ENCODE peak calls at places on chromosomes 11 and 22, in five cellular contexts. One of them, this sample, is unnamed. For H3K9me3, the result is how much of the 10 kb centered on the place peaks cover.

GRCh38 chr22:17100621-17101020 is 15.8 kb downstream of the IL17RA start:
- DNase-seq in PC-9: no peak
- DNase-seq in gastrocnemius medialis: no peak
- DNase-seq in heart left ventricle: no peak
- DNase-seq in upper lobe of right lung: peak
- DNase-seq in this sample: no peak

GRCh38 chr11:66123902-66124301 is 53.8 kb downstream of the PACS1 start:
- DNase-seq in PC-9: no peak
- DNase-seq in gastrocnemius medialis: no peak
- DNase-seq in upper lobe of right lung: no peak
- DNase-seq in heart left ventricle: no peak
- DNase-seq in this sample: no peak

GRCh38 chr11:45930031-45930794 is 7.8 kb downstream of the LARGE2 start:
- DNase-seq in PC-9: no peak
- DNase-seq in heart left ventricle: no peak
- DNase-seq in upper lobe of right lung: peak
- DNase-seq in gastrocnemius medialis: no peak
- DNase-seq in this sample: peak

GRCh38 chr11:125968363-125968762 is 22.5 kb downstream of the VSIG10L2 start:
- DNase-seq in heart left ventricle: no peak
- DNase-seq in PC-9: no peak
- DNase-seq in upper lobe of right lung: no peak
- DNase-seq in gastrocnemius medialis: no peak
- DNase-seq in this sample: no peak

GRCh38 chr22:37981282-37982011 is 2.9 kb downstream of the SOX10 start:
- DNase-seq in gastrocnemius medialis: no peak
- DNase-seq in upper lobe of right lung: no peak
- DNase-seq in heart left ventricle: no peak
- DNase-seq in PC-9: no peak
- DNase-seq in this sample: no peak

GRCh38 chr22:44825310-44826150 is 73.2 kb downstream of the ARHGAP8 start:
- DNase-seq in heart left ventricle: no peak
- DNase-seq in upper lobe of right lung: no peak
- DNase-seq in PC-9: no peak
- DNase-seq in gastrocnemius medialis: no peak
- DNase-seq in this sample: no peak

GRCh38 chr11:19242184-19242932 is 1.6 kb upstream of the E2F8 start:
- DNase-seq in PC-9: no peak
- DNase-seq in gastrocnemius medialis: no peak
- DNase-seq in upper lobe of right lung: no peak
- DNase-seq in heart left ventricle: no peak
- DNase-seq in this sample: peak

GRCh38 chr11:118435233-118435892 is 929 bp upstream of the KMT2A start:
- DNase-seq in upper lobe of right lung: peak
- DNase-seq in PC-9: no peak
- DNase-seq in heart left ventricle: peak
- DNase-seq in gastrocnemius medialis: peak
- DNase-seq in this sample: peak

GRCh38 chr11:1242289-1242688 is 19.4 kb downstream of the MUC5B start:
- DNase-seq in upper lobe of right lung: no peak
- DNase-seq in PC-9: no peak
- DNase-seq in heart left ventricle: no peak
- DNase-seq in gastrocnemius medialis: no peak
- DNase-seq in this sample: no peak
- H3K9me3 ChIP-seq in upper lobe of right lung: under half
- H3K9me3 ChIP-seq in PC-9: under half
- H3K9me3 ChIP-seq in heart left ventricle: under half
- H3K9me3 ChIP-seq in gastrocnemius medialis: under half
- H3K9me3 ChIP-seq in this sample: under half

DNA sequence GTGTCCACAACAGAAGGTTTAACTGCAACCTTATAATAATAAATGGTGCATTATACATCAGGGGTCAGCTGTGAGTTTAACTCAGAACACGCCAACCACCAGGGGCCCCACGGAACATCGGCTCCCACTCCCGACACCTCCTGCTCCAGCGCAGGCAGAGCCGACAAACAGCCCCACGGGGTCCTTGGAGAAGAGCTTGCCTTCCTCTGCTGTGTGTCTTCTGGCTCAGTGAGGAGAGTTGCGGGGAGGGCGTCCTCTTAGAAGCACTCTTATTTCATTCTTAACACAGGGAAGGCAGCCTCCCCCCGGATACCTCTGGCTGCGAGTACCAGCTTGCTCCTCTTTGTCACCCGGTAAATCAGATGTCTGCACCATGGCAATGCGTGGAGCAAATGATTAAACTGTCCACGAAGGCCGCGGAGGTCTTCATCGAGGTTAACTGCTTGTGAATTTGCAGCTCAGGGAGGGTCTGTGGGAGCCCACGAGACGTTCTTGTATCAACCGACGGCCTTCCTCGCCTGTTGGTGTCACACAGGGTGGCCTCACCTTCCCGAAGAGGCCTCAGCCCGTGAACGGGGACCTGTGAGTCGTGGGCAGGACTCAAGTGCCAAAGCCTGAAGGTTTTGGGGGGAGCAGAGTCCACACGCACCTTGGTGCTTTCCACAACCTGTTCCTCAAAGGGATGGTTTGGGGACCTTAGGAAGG is 464.0 kb downstream of the BRD1 start:
- DNase-seq in gastrocnemius medialis: no peak
- DNase-seq in heart left ventricle: no peak
- DNase-seq in PC-9: no peak
- DNase-seq in upper lobe of right lung: peak
- DNase-seq in this sample: no peak
- H3K9me3 ChIP-seq in gastrocnemius medialis: under half
- H3K9me3 ChIP-seq in heart left ventricle: under half
- H3K9me3 ChIP-seq in PC-9: under half
- H3K9me3 ChIP-seq in upper lobe of right lung: under half
- H3K9me3 ChIP-seq in this sample: under half

GRCh38 chr22:49286236-49286760 is 541.4 kb downstream of the BRD1 start:
- DNase-seq in heart left ventricle: no peak
- DNase-seq in upper lobe of right lung: no peak
- DNase-seq in gastrocnemius medialis: no peak
- DNase-seq in PC-9: no peak
- DNase-seq in this sample: no peak
- H3K9me3 ChIP-seq in heart left ventricle: under half
- H3K9me3 ChIP-seq in upper lobe of right lung: under half
- H3K9me3 ChIP-seq in gastrocnemius medialis: under half
- H3K9me3 ChIP-seq in PC-9: under half
- H3K9me3 ChIP-seq in this sample: under half

GRCh38 chr22:48258841-48259240 is 1496.4 kb downstream of the TBC1D22A start:
- DNase-seq in PC-9: no peak
- DNase-seq in upper lobe of right lung: no peak
- DNase-seq in gastrocnemius medialis: no peak
- DNase-seq in heart left ventricle: no peak
- DNase-seq in this sample: no peak

GRCh38 chr22:48261706-48262105 is 1499.3 kb downstream of the TBC1D22A start:
- DNase-seq in heart left ventricle: no peak
- DNase-seq in gastrocnemius medialis: no peak
- DNase-seq in PC-9: no peak
- DNase-seq in upper lobe of right lung: no peak
- DNase-seq in this sample: no peak

GRCh38 chr22:48261048-48261621 is 1498.7 kb downstream of the TBC1D22A start:
- DNase-seq in gastrocnemius medialis: no peak
- DNase-seq in heart left ventricle: no peak
- DNase-seq in upper lobe of right lung: no peak
- DNase-seq in PC-9: no peak
- DNase-seq in this sample: no peak

GRCh38 chr22:48258108-48258705 is 1495.8 kb downstream of the TBC1D22A start:
- DNase-seq in gastrocnemius medialis: no peak
- DNase-seq in PC-9: no peak
- DNase-seq in upper lobe of right lung: no peak
- DNase-seq in heart left ventricle: no peak
- DNase-seq in this sample: no peak

GRCh38 chr22:48259991-48260670 is 1497.7 kb downstream of the TBC1D22A start:
- DNase-seq in heart left ventricle: no peak
- DNase-seq in PC-9: no peak
- DNase-seq in gastrocnemius medialis: no peak
- DNase-seq in upper lobe of right lung: no peak
- DNase-seq in this sample: no peak
- H3K9me3 ChIP-seq in heart left ventricle: under half
- H3K9me3 ChIP-seq in PC-9: under half
- H3K9me3 ChIP-seq in gastrocnemius medialis: under half
- H3K9me3 ChIP-seq in upper lobe of right lung: under half
- H3K9me3 ChIP-seq in this sample: under half

DNA sequence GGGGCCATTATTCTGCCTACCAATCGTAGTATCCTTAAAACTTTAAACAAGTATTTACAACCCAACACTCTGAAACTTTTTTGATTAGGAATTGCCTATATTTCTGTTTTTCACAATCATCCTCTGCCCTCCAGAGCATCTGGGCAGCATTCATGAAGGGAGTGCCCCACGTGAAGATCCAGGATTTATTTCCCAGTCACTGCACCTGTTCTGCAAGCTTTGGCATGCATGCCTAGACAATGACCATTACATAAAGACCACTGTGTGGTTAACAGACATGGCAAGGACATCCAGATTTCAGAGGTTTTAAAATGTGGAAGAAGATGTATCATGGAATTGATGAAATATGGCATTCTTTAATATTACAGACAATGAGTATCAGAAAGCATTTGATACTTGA is 1083.8 kb downstream of the TBC1D22A start:
- DNase-seq in PC-9: no peak
- DNase-seq in gastrocnemius medialis: no peak
- DNase-seq in upper lobe of right lung: no peak
- DNase-seq in heart left ventricle: no peak
- DNase-seq in this sample: no peak
- H3K9me3 ChIP-seq in PC-9: under half
- H3K9me3 ChIP-seq in gastrocnemius medialis: under half
- H3K9me3 ChIP-seq in upper lobe of right lung: under half
- H3K9me3 ChIP-seq in heart left ventricle: under half
- H3K9me3 ChIP-seq in this sample: under half

DNA sequence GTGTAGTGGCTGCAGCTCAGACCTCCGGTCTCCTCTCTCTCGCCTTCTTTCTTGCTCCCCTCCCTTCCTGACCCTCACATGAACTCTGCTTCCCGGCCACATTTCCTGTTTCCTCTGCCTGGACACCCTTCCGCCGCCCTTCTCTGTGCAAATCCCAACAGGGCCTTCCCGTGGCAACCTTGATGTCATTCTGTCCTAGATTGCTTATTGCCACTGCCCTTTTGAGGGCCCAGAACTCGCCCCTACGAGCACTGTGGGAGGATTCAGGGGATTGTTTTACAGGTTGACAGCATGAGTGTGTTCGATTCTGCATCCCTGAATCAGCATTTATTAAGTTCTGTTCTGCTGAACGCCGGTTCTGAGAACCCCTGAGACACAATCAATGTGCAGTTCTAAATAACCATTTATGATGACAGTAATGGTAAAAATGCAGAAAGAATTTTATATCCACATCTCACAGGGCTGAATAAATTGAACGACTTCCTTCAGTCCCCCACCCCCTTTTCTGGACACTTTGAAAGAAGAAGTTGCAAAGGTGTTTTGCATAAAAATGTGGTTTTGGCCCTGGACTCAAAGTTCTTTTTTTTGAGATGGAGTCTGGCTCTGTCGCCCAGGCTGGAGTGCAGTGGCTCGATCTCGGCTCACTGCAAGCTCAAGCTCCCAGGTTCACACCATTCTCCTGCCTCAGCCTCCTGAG is 6.4 kb downstream of the BATF2 start:
- DNase-seq in heart left ventricle: peak
- DNase-seq in PC-9: no peak
- DNase-seq in gastrocnemius medialis: peak
- DNase-seq in upper lobe of right lung: no peak
- DNase-seq in this sample: peak
- H3K9me3 ChIP-seq in heart left ventricle: under half
- H3K9me3 ChIP-seq in PC-9: under half
- H3K9me3 ChIP-seq in gastrocnemius medialis: under half
- H3K9me3 ChIP-seq in upper lobe of right lung: under half
- H3K9me3 ChIP-seq in this sample: under half

GRCh38 chr22:47233316-47234243 is 471.1 kb downstream of the TBC1D22A start:
- DNase-seq in PC-9: no peak
- DNase-seq in gastrocnemius medialis: no peak
- DNase-seq in heart left ventricle: no peak
- DNase-seq in upper lobe of right lung: no peak
- DNase-seq in this sample: no peak
- H3K9me3 ChIP-seq in PC-9: under half
- H3K9me3 ChIP-seq in gastrocnemius medialis: under half
- H3K9me3 ChIP-seq in heart left ventricle: under half
- H3K9me3 ChIP-seq in upper lobe of right lung: under half
- H3K9me3 ChIP-seq in this sample: under half

GRCh38 chr22:47568700-47569099 is 806.2 kb downstream of the TBC1D22A start:
- DNase-seq in heart left ventricle: no peak
- DNase-seq in upper lobe of right lung: no peak
- DNase-seq in gastrocnemius medialis: no peak
- DNase-seq in PC-9: no peak
- DNase-seq in this sample: no peak

GRCh38 chr22:47567741-47568140 is 805.3 kb downstream of the TBC1D22A start:
- DNase-seq in gastrocnemius medialis: no peak
- DNase-seq in PC-9: no peak
- DNase-seq in heart left ventricle: no peak
- DNase-seq in upper lobe of right lung: peak
- DNase-seq in this sample: no peak

GRCh38 chr22:47565607-47566006 is 803.2 kb downstream of the TBC1D22A start:
- DNase-seq in PC-9: no peak
- DNase-seq in heart left ventricle: no peak
- DNase-seq in upper lobe of right lung: no peak
- DNase-seq in gastrocnemius medialis: no peak
- DNase-seq in this sample: no peak

GRCh38 chr22:47569389-47570299 is 807.2 kb downstream of the TBC1D22A start:
- DNase-seq in gastrocnemius medialis: no peak
- DNase-seq in PC-9: peak
- DNase-seq in upper lobe of right lung: no peak
- DNase-seq in heart left ventricle: no peak
- DNase-seq in this sample: no peak

GRCh38 chr22:47567126-47567730 is 804.8 kb downstream of the TBC1D22A start:
- DNase-seq in gastrocnemius medialis: no peak
- DNase-seq in heart left ventricle: no peak
- DNase-seq in upper lobe of right lung: peak
- DNase-seq in PC-9: no peak
- DNase-seq in this sample: no peak
- H3K9me3 ChIP-seq in gastrocnemius medialis: under half
- H3K9me3 ChIP-seq in heart left ventricle: under half
- H3K9me3 ChIP-seq in upper lobe of right lung: under half
- H3K9me3 ChIP-seq in PC-9: under half
- H3K9me3 ChIP-seq in this sample: under half

GRCh38 chr22:10780281-10780680 is 4747.7 kb upstream of the OR11H1 start:
- DNase-seq in PC-9: no peak
- DNase-seq in gastrocnemius medialis: no peak
- DNase-seq in heart left ventricle: no peak
- DNase-seq in upper lobe of right lung: no peak
- DNase-seq in this sample: no peak

GRCh38 chr22:10778296-10778814 is 4749.6 kb upstream of the OR11H1 start:
- DNase-seq in PC-9: no peak
- DNase-seq in upper lobe of right lung: no peak
- DNase-seq in heart left ventricle: no peak
- DNase-seq in gastrocnemius medialis: no peak
- DNase-seq in this sample: no peak

GRCh38 chr22:10781571-10782403 is 4746.2 kb upstream of the OR11H1 start:
- DNase-seq in PC-9: no peak
- DNase-seq in heart left ventricle: no peak
- DNase-seq in gastrocnemius medialis: no peak
- DNase-seq in upper lobe of right lung: no peak
- DNase-seq in this sample: no peak
- H3K9me3 ChIP-seq in PC-9: under half
- H3K9me3 ChIP-seq in heart left ventricle: under half
- H3K9me3 ChIP-seq in gastrocnemius medialis: under half
- H3K9me3 ChIP-seq in upper lobe of right lung: under half
- H3K9me3 ChIP-seq in this sample: under half

This sample was measured in right cardiac atrium.